ENCODE peak calls at places on chromosomes 7 and 10, in six cellular contexts. S, Q, G, P, Y and V are unnamed samples.

GRCh38 chr10:44978570-44979280 is at the start of gene DEPP1:
- DNase-seq in Y (no peak), G (peak), Q (no peak), P (peak), S (peak), V (peak)

GRCh38 chr10:69863580-69863979 is 61.9 kb downstream of the COL13A1 start:
- DNase-seq in Y (no peak), Q (no peak), S (no peak), P (peak), G (no peak), V (peak)

GRCh38 chr7:45084901-45085618 is 3.7 kb downstream of the NACAD start:
- DNase-seq in Q (no peak), P (no peak), Y (no peak), G (no peak), S (no peak), V (no peak)

GRCh38 chr7:28005848-28006233 is 174.8 kb downstream of the JAZF1 start:
- DNase-seq in G (no peak), S (no peak), Y (no peak), P (no peak), Q (no peak), V (peak)

GRCh38 chr10:19012111-19012510 is 36.5 kb upstream of the MALRD1 start:
- DNase-seq in Q (no peak), G (no peak), Y (no peak), P (no peak), S (no peak), V (no peak)

GRCh38 chr7:78905449-78905848 is 548.0 kb downstream of the MAGI2 start:
- DNase-seq in Q (no peak), S (no peak), G (no peak), P (no peak), Y (no peak), V (no peak)

GRCh38 chr10:43059336-43059720 is 17.5 kb upstream of the RET start:
- DNase-seq in Y (no peak), G (no peak), S (no peak), P (no peak), Q (no peak), V (no peak)

GRCh38 chr10:44950326-44951225 is 9.0 kb upstream of the RASSF4 start:
- DNase-seq in P (no peak), Q (no peak), S (peak), G (no peak), Y (no peak), V (no peak)

GRCh38 chr7:22859676-22860290 is 37.1 kb upstream of the TOMM7 start:
- DNase-seq in P (no peak), S (no peak), Y (no peak), G (peak), Q (no peak), V (no peak)

GRCh38 chr10:100100651-100101525 is 19.2 kb upstream of the CPN1 start:
- DNase-seq in S (no peak), Q (no peak), Y (no peak), G (peak), P (peak), V (peak)

GRCh38 chr7:140159487-140159886 is 17.3 kb downstream of the KDM7A start:
- DNase-seq in Q (no peak), S (no peak), P (peak), Y (no peak), G (peak), V (no peak)
- H2BK5ac ChIP-seq in Q (no peak), S (no peak), P (no peak), Y (no peak), G (peak), V (no peak)

GRCh38 chr10:35129185-35129674 is 2.6 kb downstream of the CREM start:
- DNase-seq in Y (no peak), G (peak), P (peak), Q (no peak), S (no peak), V (no peak)

GRCh38 chr10:35126530-35127288 is at the start of gene CREM:
- DNase-seq in G (peak), P (peak), S (peak), Y (peak), Q (peak), V (peak)

GRCh38 chr10:35124540-35124939 is 2.1 kb upstream of the CREM start:
- DNase-seq in Q (no peak), P (no peak), G (peak), S (no peak), Y (no peak), V (no peak)

GRCh38 chr10:35126062-35126529 is 550 bp upstream of the CREM start:
- DNase-seq in Y (no peak), P (peak), G (no peak), S (no peak), Q (no peak), V (no peak)

GRCh38 chr10:35127289-35127891 is 744 bp downstream of the CREM start:
- DNase-seq in G (peak), Y (peak), Q (no peak), P (peak), S (no peak), V (peak)
- H2BK120ac ChIP-seq in G (peak), Y (no peak), Q (no peak), P (no peak), S (no peak), V (peak)

DNA sequence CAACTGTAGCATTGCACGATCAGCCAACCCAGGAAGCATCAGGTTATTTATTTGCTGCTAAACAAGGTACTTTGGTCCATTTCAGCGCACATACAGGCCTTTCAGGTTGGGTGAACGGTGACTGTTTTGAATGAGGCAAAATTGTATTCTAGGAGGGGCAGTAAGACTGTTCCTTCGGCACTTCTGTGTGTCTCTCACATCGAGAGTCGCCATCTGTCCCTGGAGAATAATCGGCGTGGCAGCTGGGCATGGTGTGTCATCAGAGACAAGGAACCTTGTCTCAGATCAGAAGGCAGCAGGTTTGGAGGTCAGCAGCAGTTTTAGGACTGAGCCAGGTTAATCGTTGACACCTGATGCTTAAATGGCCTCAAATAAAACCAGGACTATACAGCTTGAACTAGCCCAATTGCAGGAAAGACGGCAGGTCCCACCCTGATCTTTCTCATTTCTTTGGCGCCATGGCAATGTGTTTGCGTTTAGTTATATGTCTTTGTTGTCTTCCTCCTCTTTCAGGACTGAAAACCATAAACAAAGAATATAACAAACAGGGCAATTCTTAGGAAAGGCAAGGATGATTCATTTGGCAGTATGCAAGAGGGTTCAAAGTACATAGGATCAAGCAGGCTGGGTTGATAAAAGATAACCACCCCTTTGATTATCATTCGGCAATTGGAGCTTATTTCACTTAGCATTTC is 92.0 kb upstream of the PRR15 start:
- DNase-seq in P (no peak), G (no peak), S (no peak), Q (no peak), Y (no peak), V (no peak)
- H3K14ac ChIP-seq in P (no peak), G (no peak), S (no peak), Q (no peak), Y (no peak), V (no peak)

GRCh38 chr7:84113286-84113685 is 81.3 kb downstream of the SEMA3A start:
- DNase-seq in S (no peak), Y (no peak), G (no peak), P (no peak), Q (no peak), V (no peak)
- H2BK5ac ChIP-seq in S (no peak), Y (no peak), G (no peak), P (peak), Q (no peak), V (no peak)

GRCh38 chr7:105638324-105638723 is 57.0 kb upstream of the EFCAB10 start:
- DNase-seq in G (no peak), P (no peak), Y (no peak), Q (no peak), S (no peak), V (no peak)
- H2BK120ac ChIP-seq in G (no peak), P (no peak), Y (no peak), Q (peak), S (no peak), V (no peak)

GRCh38 chr10:86374664-86375063 is 8.1 kb upstream of the GRID1 start:
- DNase-seq in Q (no peak), G (no peak), P (no peak), Y (no peak), S (peak), V (no peak)

GRCh38 chr10:86372785-86373239 is 6.2 kb upstream of the GRID1 start:
- DNase-seq in P (no peak), Y (no peak), S (peak), G (no peak), Q (no peak), V (no peak)

GRCh38 chr10:86375204-86375603 is 8.6 kb upstream of the GRID1 start:
- DNase-seq in Y (no peak), P (no peak), Q (no peak), G (no peak), S (peak), V (no peak)

GRCh38 chr10:86373251-86373650 is 6.7 kb upstream of the GRID1 start:
- DNase-seq in G (no peak), P (no peak), Y (no peak), Q (no peak), S (no peak), V (no peak)

GRCh38 chr10:86373828-86374227 is 7.2 kb upstream of the GRID1 start:
- DNase-seq in Y (no peak), S (peak), P (no peak), G (no peak), Q (no peak), V (no peak)
- H3K14ac ChIP-seq in Y (no peak), S (no peak), P (no peak), G (no peak), Q (no peak), V (no peak)

DNA sequence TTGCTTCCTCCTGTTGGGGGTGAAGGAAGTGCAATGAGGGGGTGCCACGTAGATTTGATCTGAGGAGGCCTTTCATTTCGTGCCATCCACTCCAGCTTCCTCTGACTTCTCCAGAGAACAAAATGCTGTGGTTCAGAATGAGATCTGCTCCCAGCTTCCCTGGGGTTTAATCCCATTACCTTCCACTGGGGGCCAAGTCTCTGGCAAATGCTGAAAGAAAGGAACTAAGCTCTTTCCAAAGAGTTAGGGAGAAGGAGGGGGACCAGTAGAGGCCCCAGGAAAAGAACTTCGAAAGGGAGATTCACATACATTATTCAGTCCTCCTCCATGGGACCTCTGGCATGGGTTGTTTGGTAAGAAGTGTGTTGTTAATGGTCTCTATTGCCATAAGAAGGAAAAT is 727.0 kb downstream of the TYW1 start:
- DNase-seq in G (no peak), Y (no peak), P (no peak), S (no peak), Q (no peak), V (no peak)
- H2BK5ac ChIP-seq in G (no peak), Y (no peak), P (no peak), S (no peak), Q (no peak), V (no peak)

GRCh38 chr7:102433319-102434038 is at the start of gene ORAI2:
- DNase-seq in P (peak), Q (no peak), Y (peak), G (peak), S (peak), V (peak)
- H2BK120ac ChIP-seq in P (peak), Q (no peak), Y (peak), G (peak), S (no peak), V (peak)